ENCODE peak calls at places on chromosomes 2 and 18, in seven cellular contexts. F is RPMI8226, Y is left lung, D is ovary, J is C1 segment of cervical spinal cord, Q is non-pigmented ciliary epithelial cell, S is lower lobe of right lung. B is an unnamed sample.

GRCh38 chr2:98663521-98664090 is 55.2 kb downstream of the UNC50 start:
- DNase-seq in F (no peak), Q (no peak), Y (no peak), J (no peak), S (no peak), D (no peak), B (no peak)

GRCh38 chr2:129760669-129761068 is 218.8 kb upstream of the RAB6C start:
- DNase-seq in J (no peak), Q (no peak), F (no peak), D (no peak), S (no peak), Y (peak), B (no peak)

GRCh38 chr2:30662268-30663131 is 144.7 kb downstream of the CAPN13 start:
- DNase-seq in D (no peak), S (no peak), J (no peak), Y (no peak), Q (no peak), F (peak), B (peak)

GRCh38 chr2:210195066-210195852 is 24.1 kb upstream of the KANSL1L start:
- DNase-seq in J (no peak), Y (no peak), F (peak), S (no peak), Q (no peak), D (no peak), B (peak)

GRCh38 chr2:107062173-107062572 is 176.2 kb upstream of the ST6GAL2 start:
- DNase-seq in J (no peak), D (no peak), Y (no peak), Q (no peak), F (no peak), S (no peak), B (no peak)

GRCh38 chr2:171394164-171394725 is 39.5 kb downstream of the METTL8 start:
- DNase-seq in J (no peak), S (no peak), Q (no peak), Y (no peak), D (no peak), F (no peak), B (no peak)

GRCh38 chr18:76457475-76457874 is 37.6 kb downstream of the ZNF516 start:
- DNase-seq in Y (no peak), Q (no peak), D (no peak), F (no peak), J (no peak), S (no peak), B (no peak)

GRCh38 chr2:7094113-7094760 is 177.0 kb downstream of the RNF144A start:
- DNase-seq in J (no peak), D (no peak), S (no peak), Q (no peak), F (no peak), Y (no peak), B (no peak)

GRCh38 chr2:180219471-180219870 is 212.4 kb upstream of the CWC22 start:
- DNase-seq in Q (no peak), F (no peak), S (no peak), J (no peak), D (no peak), Y (no peak), B (no peak)

GRCh38 chr18:72847771-72848170 is 20.0 kb downstream of the NETO1 start:
- DNase-seq in Q (no peak), S (no peak), F (no peak), D (no peak), Y (no peak), J (no peak), B (no peak)

GRCh38 chr2:127106998-127107621 is at the start of gene BIN1:
- DNase-seq in J (peak), S (peak), Q (peak), Y (peak), D (peak), F (peak), B (peak)

GRCh38 chr18:77147418-77147852 is 14.9 kb upstream of the MBP start:
- DNase-seq in Y (no peak), Q (no peak), F (no peak), J (no peak), S (no peak), D (no peak), B (no peak)

GRCh38 chr2:60424233-60424632 is 129.2 kb downstream of the BCL11A start:
- DNase-seq in Q (no peak), Y (no peak), D (no peak), J (no peak), F (no peak), S (no peak), B (no peak)

GRCh38 chr18:13252696-13253410 is 34.3 kb downstream of the LDLRAD4 start:
- DNase-seq in Y (no peak), S (no peak), D (no peak), Q (no peak), F (no peak), J (no peak), B (no peak)

GRCh38 chr2:55148269-55148668 is 83.8 kb downstream of the CLHC1 start:
- DNase-seq in S (no peak), Y (no peak), F (no peak), D (no peak), Q (no peak), J (no peak), B (peak)

GRCh38 chr2:73283545-73284295 is 558 bp downstream of the FBXO41 start:
- DNase-seq in J (no peak), Q (no peak), D (no peak), Y (peak), F (peak), S (peak), B (no peak)

GRCh38 chr2:27593240-27593639 is 10.4 kb downstream of the ZNF512 start:
- DNase-seq in Y (no peak), D (no peak), Q (no peak), S (no peak), F (no peak), J (no peak), B (no peak)

GRCh38 chr2:96514521-96514920 is 9.4 kb upstream of the NEURL3 start:
- DNase-seq in J (no peak), Q (no peak), D (no peak), F (no peak), S (no peak), Y (no peak), B (no peak)

GRCh38 chr2:15713475-15713874 is 121.8 kb downstream of the DDX1 start:
- DNase-seq in Q (no peak), Y (no peak), S (no peak), J (no peak), D (no peak), F (no peak), B (no peak)

GRCh38 chr2:43569921-43570320 is 25.9 kb downstream of the THADA start:
- DNase-seq in J (no peak), D (no peak), S (no peak), Y (no peak), Q (no peak), F (no peak), B (no peak)

GRCh38 chr2:36329746-36330145 is 25.8 kb upstream of the CRIM1 start:
- DNase-seq in Y (no peak), Q (peak), J (no peak), F (no peak), D (no peak), S (no peak), B (no peak)

GRCh38 chr2:190216829-190217228 is 102.8 kb downstream of the HIBCH start:
- DNase-seq in Q (no peak), J (no peak), S (no peak), D (peak), Y (no peak), F (peak), B (no peak)

GRCh38 chr2:67649331-67650071 is 252.4 kb downstream of the ETAA1 start:
- DNase-seq in Q (no peak), J (no peak), F (no peak), S (no peak), D (peak), Y (no peak), B (peak)

GRCh38 chr2:116133563-116133962 is 1680.9 kb upstream of the DDX18 start:
- DNase-seq in D (no peak), Q (no peak), F (no peak), J (no peak), Y (peak), S (no peak), B (no peak)

GRCh38 chr2:98547092-98547798 is 61.1 kb downstream of the COA5 start:
- DNase-seq in Y (no peak), Q (no peak), J (no peak), D (no peak), F (no peak), S (no peak), B (no peak)

GRCh38 chr2:20207051-20207450 is 17.9 kb downstream of the SDC1 start:
- DNase-seq in Y (no peak), F (peak), D (no peak), Q (no peak), S (no peak), J (no peak), B (no peak)